ENCODE peak calls at places on chromosomes 3 and 15, in seven cellular contexts. H is colonic mucosa, V is fibroblast of pulmonary artery, T is lower lobe of right lung, F is NB4, Y is adrenal gland, L is AG10803. U is an unnamed sample.
A peak's percentile ranks its signal among the peaks of the same experiment; 100 is the strongest.

GRCh38 chr15:61130945-61131597 is 98.0 kb downstream of the RORA start:
- DNase-seq in Y (no peak), L (no peak), F (no peak), T (no peak), H (no peak), V (no peak), U (peak; percentile 5)

GRCh38 chr15:94322141-94322540 is 90.8 kb downstream of the MCTP2 start:
- DNase-seq in V (no peak), H (no peak), L (peak; percentile 68), F (peak; percentile 51), T (no peak), Y (no peak), U (no peak)

GRCh38 chr3:189914799-189915198 is 205.9 kb downstream of the P3H2 start:
- DNase-seq in F (peak; percentile 75), L (peak; percentile 91), T (no peak), Y (peak; percentile 36), H (no peak), V (peak; percentile 91), U (peak; percentile 96)

GRCh38 chr3:56833031-56833430 is 31.3 kb upstream of the ARHGEF3 start:
- DNase-seq in Y (no peak), L (no peak), V (no peak), T (no peak), H (no peak), F (no peak), U (no peak)

GRCh38 chr3:177554900-177555759 is 357.8 kb upstream of the TBL1XR1 start:
- DNase-seq in V (peak; percentile 67), H (peak; percentile 34), Y (no peak), F (no peak), L (peak; percentile 85), T (no peak), U (peak; percentile 87)

GRCh38 chr15:25185791-25186190 is 231.0 kb downstream of the SNRPN start:
- DNase-seq in V (no peak), Y (no peak), F (no peak), T (peak; percentile 30), H (no peak), L (no peak), U (no peak)

GRCh38 chr3:52379610-52380009 is 63.5 kb downstream of the DNAH1 start:
- DNase-seq in H (no peak), V (no peak), Y (no peak), L (no peak), F (no peak), T (no peak), U (no peak)

GRCh38 chr3:50272911-50273688 is 4.2 kb downstream of the SEMA3B start:
- DNase-seq in T (peak; percentile 92), H (peak; percentile 95), F (peak; percentile 82), Y (peak; percentile 81), V (peak; percentile 75), L (peak; percentile 48), U (peak; percentile 60)

GRCh38 chr3:174547801-174548200 is 311.3 kb upstream of the NAALADL2 start:
- DNase-seq in F (no peak), Y (no peak), T (no peak), V (no peak), H (no peak), L (peak; percentile 49), U (peak; percentile 5)

GRCh38 chr15:80026754-80027153 is 32.7 kb upstream of the ZFAND6 start:
- DNase-seq in T (no peak), V (no peak), F (no peak), H (no peak), Y (no peak), L (no peak), U (no peak)

GRCh38 chr3:155244206-155244605 is 49.3 kb downstream of the STRIT1 start:
- DNase-seq in F (no peak), V (peak; percentile 50), L (no peak), T (no peak), Y (no peak), H (no peak), U (peak; percentile 74)

GRCh38 chr3:52428151-52429005 is 16.5 kb downstream of the SEMA3G start:
- DNase-seq in T (no peak), L (peak; percentile 90), Y (peak; percentile 69), H (peak; percentile 69), V (peak; percentile 91), F (peak; percentile 82), U (peak; percentile 84)

GRCh38 chr15:68583321-68583720 is 4.5 kb downstream of the CORO2B start:
- DNase-seq in Y (no peak), L (no peak), F (no peak), T (no peak), V (no peak), H (no peak), U (no peak)

GRCh38 chr15:49860101-49860500 is 239.3 kb downstream of the DTWD1 start:
- DNase-seq in L (peak; percentile 92), Y (no peak), T (no peak), H (no peak), F (no peak), V (no peak), U (peak; percentile 93)

GRCh38 chr15:78168591-78168990 is 19.4 kb downstream of the IDH3A start:
- DNase-seq in T (no peak), V (no peak), L (no peak), H (peak; percentile 14), F (no peak), Y (no peak), U (no peak)

GRCh38 chr15:53208759-53209158 is 418.6 kb upstream of the ONECUT1 start:
- DNase-seq in V (no peak), H (no peak), Y (no peak), T (no peak), L (no peak), F (no peak), U (no peak)

GRCh38 chr3:184795493-184796198 is 16.3 kb upstream of the VPS8 start:
- DNase-seq in T (no peak), H (no peak), Y (no peak), L (no peak), V (no peak), F (no peak), U (no peak)

GRCh38 chr15:74193905-74194304 is 8.7 kb downstream of the STRA6 start:
- DNase-seq in L (no peak), Y (no peak), H (no peak), V (no peak), F (no peak), T (no peak), U (no peak)

GRCh38 chr3:133996251-133996661 is 33.5 kb downstream of the SLCO2A1 start:
- DNase-seq in Y (no peak), L (no peak), H (no peak), F (no peak), V (no peak), T (no peak), U (no peak)

GRCh38 chr3:159178209-159178897 is 376.5 kb downstream of the MFSD1 start:
- DNase-seq in Y (no peak), V (no peak), T (no peak), L (no peak), F (no peak), H (no peak), U (no peak)

GRCh38 chr3:126307083-126307482 is 50.1 kb downstream of the KLF15 start:
- DNase-seq in F (peak; percentile 10), V (no peak), Y (no peak), H (no peak), L (no peak), T (no peak), U (no peak)

GRCh38 chr3:184168363-184169120 is 6.1 kb upstream of the AP2M1 start:
- DNase-seq in L (peak; percentile 62), Y (no peak), H (no peak), T (no peak), V (peak; percentile 70), F (no peak), U (peak; percentile 90)

GRCh38 chr3:27914199-27914598 is 192.1 kb upstream of the EOMES start:
- DNase-seq in V (peak; percentile 7), F (peak; percentile 29), H (no peak), T (no peak), Y (no peak), L (peak; percentile 11), U (peak; percentile 21)

GRCh38 chr3:152719264-152719663 is 115.7 kb upstream of the P2RY1 start:
- DNase-seq in F (peak; percentile 74), L (peak; percentile 24), T (no peak), H (no peak), Y (no peak), V (peak; percentile 71), U (peak; percentile 71)

GRCh38 chr3:10198761-10199688 is 34.3 kb downstream of the IRAK2 start:
- DNase-seq in Y (no peak), L (peak; percentile 46), F (peak; percentile 76), H (peak; percentile 82), V (peak; percentile 80), T (no peak), U (peak; percentile 69)
- H3K4me3 ChIP-seq in Y (no peak overlapping the region), L (no peak overlapping the region), F (no peak overlapping the region), H (no peak overlapping the region), V (no peak overlapping the region), T (no peak overlapping the region), U (no peak overlapping the region)

GRCh38 chr15:99895189-99895955 is 162.1 kb upstream of the LYSMD4 start:
- DNase-seq in F (no peak), Y (no peak), V (no peak), T (no peak), H (no peak), L (no peak), U (no peak)

DNA sequence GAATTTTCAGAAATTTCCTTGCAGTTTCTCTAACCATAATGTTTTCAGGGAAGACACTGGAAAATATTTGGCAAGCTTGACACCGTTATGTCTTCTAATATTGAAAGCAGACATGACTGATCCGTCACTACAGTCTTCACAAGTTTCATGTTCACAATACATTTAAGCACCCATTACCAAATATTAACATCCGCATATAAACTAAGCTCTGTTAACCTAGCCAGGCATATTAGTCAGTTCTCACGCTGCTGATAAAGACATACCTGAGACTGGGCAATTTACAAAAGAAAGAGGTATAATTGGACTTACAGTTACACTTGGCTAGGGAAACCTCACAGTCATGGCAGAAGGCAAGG is 162.7 kb upstream of the LYSMD4 start:
- DNase-seq in F (no peak), Y (no peak), H (no peak), L (no peak), V (no peak), T (no peak), U (no peak)
- TF ChIP-seq CTCF in F (no peak), Y (no peak), H (no peak), L (no peak), V (no peak), T (no peak), U (no peak)

GRCh38 chr3:168925568-168925967 is 737.9 kb downstream of the MECOM start:
- DNase-seq in H (no peak), F (no peak), T (no peak), V (no peak), L (no peak), Y (no peak), U (no peak)
- H3K4me3 ChIP-seq in H (no peak overlapping the region), F (no peak overlapping the region), T (no peak overlapping the region), V (no peak overlapping the region), L (no peak overlapping the region), Y (no peak overlapping the region), U (no peak overlapping the region)

DNA sequence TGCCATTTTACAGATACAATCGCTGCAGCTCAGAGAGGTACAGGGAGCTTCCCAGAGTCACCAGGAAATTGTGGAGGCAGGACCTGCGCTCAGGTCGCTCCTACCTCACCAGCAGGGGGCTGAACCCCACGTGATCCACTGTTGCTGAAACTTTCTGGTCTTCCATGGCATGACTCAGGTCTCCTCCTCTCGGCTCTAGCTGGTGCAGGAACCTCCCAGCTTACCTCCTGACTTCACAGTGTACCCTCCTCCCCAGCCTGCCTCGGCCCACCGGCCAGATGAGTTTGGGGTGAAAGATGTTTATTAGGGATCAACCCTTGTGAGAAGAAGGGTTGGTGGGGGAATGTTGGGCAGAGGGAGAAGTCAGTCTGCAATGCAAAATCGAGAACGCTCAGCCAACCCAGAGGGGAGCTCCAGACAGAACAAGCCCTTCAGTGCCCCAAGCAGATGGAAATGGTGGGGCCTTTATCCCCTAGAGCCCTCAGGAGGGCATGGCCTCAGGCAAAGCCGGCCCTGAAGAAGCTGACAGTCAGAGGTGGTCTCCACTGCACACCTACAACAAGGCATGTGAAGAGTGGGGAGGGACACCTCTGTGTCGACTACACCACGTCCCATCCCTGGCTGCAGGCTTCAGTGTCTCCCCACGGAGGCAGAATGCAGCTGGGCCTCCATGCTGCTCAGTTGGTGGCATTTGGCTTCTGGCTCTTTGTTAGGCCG is 118.6 kb upstream of the PRR20G start:
- DNase-seq in T (no peak), V (peak; percentile 21), L (no peak), Y (no peak), F (peak; percentile 49), H (no peak), U (peak; percentile 14)
- TF ChIP-seq CTCF in T (no peak), V (peak; percentile 18), L (no peak), Y (no peak), F (peak; percentile 29), H (peak; percentile 16), U (peak; percentile 25)